ENCODE peak calls at places on chromosomes 6 and 20, in seven cellular contexts. One of them, this sample, is unnamed.

GRCh38 chr20:5848711-5849505 is 98.7 kb downstream of the SHLD1 start:
- DNase-seq in psoas muscle: no peak
- DNase-seq in right lobe of liver: no peak
- DNase-seq in right atrium auricular region: no peak
- DNase-seq in ascending aorta: no peak
- DNase-seq in pancreas: no peak
- DNase-seq in heart left ventricle: no peak
- DNase-seq in this sample: no peak

GRCh38 chr6:147615659-147616456 is 107.4 kb downstream of the SAMD5 start:
- DNase-seq in heart left ventricle: no peak
- DNase-seq in right lobe of liver: no peak
- DNase-seq in psoas muscle: no peak
- DNase-seq in right atrium auricular region: no peak
- DNase-seq in pancreas: no peak
- DNase-seq in ascending aorta: no peak
- DNase-seq in this sample: no peak

GRCh38 chr20:38219006-38219950 is 41.3 kb downstream of the KIAA1755 start:
- DNase-seq in pancreas: no peak
- DNase-seq in right atrium auricular region: no peak
- DNase-seq in psoas muscle: no peak
- DNase-seq in right lobe of liver: no peak
- DNase-seq in ascending aorta: no peak
- DNase-seq in heart left ventricle: peak; percentile 18
- DNase-seq in this sample: no peak

GRCh38 chr6:159217595-159218275 is 48.5 kb downstream of the FNDC1 start:
- DNase-seq in pancreas: peak; percentile 20
- DNase-seq in right atrium auricular region: no peak
- DNase-seq in ascending aorta: no peak
- DNase-seq in heart left ventricle: no peak
- DNase-seq in psoas muscle: no peak
- DNase-seq in right lobe of liver: peak; percentile 52
- DNase-seq in this sample: no peak

GRCh38 chr20:51022803-51023616 is at the start of gene KCNG1:
- DNase-seq in right atrium auricular region: no peak
- DNase-seq in pancreas: peak; percentile 66
- DNase-seq in ascending aorta: no peak
- DNase-seq in right lobe of liver: peak; percentile 82
- DNase-seq in heart left ventricle: peak; percentile 52
- DNase-seq in psoas muscle: peak; percentile 67
- DNase-seq in this sample: no peak

GRCh38 chr20:56783826-56784225 is 154.7 kb downstream of the TFAP2C start:
- DNase-seq in heart left ventricle: no peak
- DNase-seq in psoas muscle: no peak
- DNase-seq in right lobe of liver: no peak
- DNase-seq in right atrium auricular region: no peak
- DNase-seq in ascending aorta: no peak
- DNase-seq in pancreas: no peak
- DNase-seq in this sample: no peak

GRCh38 chr6:69719602-69720193 is 77.1 kb downstream of the LMBRD1 start:
- DNase-seq in pancreas: no peak
- DNase-seq in psoas muscle: no peak
- DNase-seq in ascending aorta: no peak
- DNase-seq in right lobe of liver: no peak
- DNase-seq in right atrium auricular region: no peak
- DNase-seq in heart left ventricle: no peak
- DNase-seq in this sample: no peak

GRCh38 chr6:136792066-136792944 is at the start of gene MAP3K5:
- DNase-seq in psoas muscle: peak; percentile 90
- DNase-seq in right lobe of liver: peak; percentile 90
- DNase-seq in pancreas: peak; percentile 88
- DNase-seq in right atrium auricular region: peak; percentile 77
- DNase-seq in heart left ventricle: peak; percentile 90
- DNase-seq in ascending aorta: peak; percentile 94
- DNase-seq in this sample: peak; percentile 93

GRCh38 chr20:57627972-57628650 is 7.9 kb upstream of the ZBP1 start:
- DNase-seq in ascending aorta: no peak
- DNase-seq in heart left ventricle: peak; percentile 66
- DNase-seq in right lobe of liver: no peak
- DNase-seq in right atrium auricular region: peak; percentile 60
- DNase-seq in pancreas: no peak
- DNase-seq in psoas muscle: no peak
- DNase-seq in this sample: peak; percentile 81

GRCh38 chr6:31785475-31785874 is 8.3 kb upstream of the VWA7 start:
- DNase-seq in psoas muscle: no peak
- DNase-seq in right lobe of liver: no peak
- DNase-seq in right atrium auricular region: no peak
- DNase-seq in heart left ventricle: no peak
- DNase-seq in pancreas: no peak
- DNase-seq in ascending aorta: no peak
- DNase-seq in this sample: no peak

GRCh38 chr20:57467742-57468141 is 57.2 kb downstream of the CTCFL start:
- DNase-seq in heart left ventricle: no peak
- DNase-seq in right lobe of liver: no peak
- DNase-seq in pancreas: no peak
- DNase-seq in right atrium auricular region: no peak
- DNase-seq in ascending aorta: no peak
- DNase-seq in psoas muscle: no peak
- DNase-seq in this sample: no peak

GRCh38 chr20:49571553-49571835 is 3.6 kb upstream of the PTGIS start:
- DNase-seq in right atrium auricular region: peak; percentile 51
- DNase-seq in right lobe of liver: no peak
- DNase-seq in psoas muscle: no peak
- DNase-seq in pancreas: no peak
- DNase-seq in ascending aorta: peak; percentile 59
- DNase-seq in heart left ventricle: no peak
- DNase-seq in this sample: no peak

GRCh38 chr20:45951925-45952834 is 17.7 kb downstream of the PCIF1 start:
- DNase-seq in ascending aorta: no peak
- DNase-seq in pancreas: no peak
- DNase-seq in psoas muscle: no peak
- DNase-seq in right lobe of liver: no peak
- DNase-seq in heart left ventricle: no peak
- DNase-seq in right atrium auricular region: no peak
- DNase-seq in this sample: no peak

GRCh38 chr6:82123632-82124031 is 123.9 kb downstream of the IBTK start:
- DNase-seq in pancreas: no peak
- DNase-seq in right lobe of liver: no peak
- DNase-seq in ascending aorta: no peak
- DNase-seq in psoas muscle: no peak
- DNase-seq in right atrium auricular region: no peak
- DNase-seq in heart left ventricle: no peak
- DNase-seq in this sample: no peak

GRCh38 chr6:157503018-157503747 is 122.2 kb downstream of the ZDHHC14 start:
- DNase-seq in pancreas: no peak
- DNase-seq in right atrium auricular region: no peak
- DNase-seq in psoas muscle: no peak
- DNase-seq in heart left ventricle: no peak
- DNase-seq in right lobe of liver: no peak
- DNase-seq in ascending aorta: no peak
- DNase-seq in this sample: no peak

GRCh38 chr20:48783533-48784272 is 44.1 kb downstream of the PREX1 start:
- DNase-seq in right lobe of liver: no peak
- DNase-seq in ascending aorta: no peak
- DNase-seq in pancreas: no peak
- DNase-seq in right atrium auricular region: no peak
- DNase-seq in psoas muscle: no peak
- DNase-seq in heart left ventricle: no peak
- DNase-seq in this sample: no peak

GRCh38 chr20:48919336-48919881 is 2.1 kb upstream of the ARFGEF2 start:
- DNase-seq in right atrium auricular region: no peak
- DNase-seq in psoas muscle: no peak
- DNase-seq in right lobe of liver: no peak
- DNase-seq in heart left ventricle: no peak
- DNase-seq in pancreas: no peak
- DNase-seq in ascending aorta: no peak
- DNase-seq in this sample: no peak

GRCh38 chr20:47108994-47109393 is 214.4 kb downstream of the EYA2 start:
- DNase-seq in ascending aorta: no peak
- DNase-seq in heart left ventricle: no peak
- DNase-seq in right atrium auricular region: no peak
- DNase-seq in psoas muscle: no peak
- DNase-seq in pancreas: no peak
- DNase-seq in right lobe of liver: no peak
- DNase-seq in this sample: no peak

GRCh38 chr6:36743538-36744441 is 46.2 kb downstream of the RAB44 start:
- DNase-seq in heart left ventricle: no peak
- DNase-seq in ascending aorta: no peak
- DNase-seq in psoas muscle: no peak
- DNase-seq in right atrium auricular region: no peak
- DNase-seq in right lobe of liver: no peak
- DNase-seq in pancreas: no peak
- DNase-seq in this sample: no peak

GRCh38 chr20:36398515-36398914 is 92.4 kb downstream of the DLGAP4 start:
- DNase-seq in heart left ventricle: no peak
- DNase-seq in right lobe of liver: no peak
- DNase-seq in right atrium auricular region: no peak
- DNase-seq in psoas muscle: no peak
- DNase-seq in pancreas: no peak
- DNase-seq in ascending aorta: no peak
- DNase-seq in this sample: no peak

GRCh38 chr6:131924881-131925474 is 26.2 kb downstream of the CCN2 start:
- DNase-seq in psoas muscle: no peak
- DNase-seq in pancreas: no peak
- DNase-seq in right lobe of liver: no peak
- DNase-seq in heart left ventricle: no peak
- DNase-seq in ascending aorta: no peak
- DNase-seq in right atrium auricular region: no peak
- DNase-seq in this sample: no peak

GRCh38 chr6:42742116-42742894 is 3.6 kb downstream of the TBCC start:
- DNase-seq in psoas muscle: no peak
- DNase-seq in right lobe of liver: no peak
- DNase-seq in heart left ventricle: no peak
- DNase-seq in pancreas: no peak
- DNase-seq in right atrium auricular region: no peak
- DNase-seq in ascending aorta: no peak
- DNase-seq in this sample: no peak

GRCh38 chr20:63876489-63877036 is 11.5 kb downstream of the TPD52L2 start:
- DNase-seq in pancreas: no peak
- DNase-seq in right lobe of liver: no peak
- DNase-seq in psoas muscle: no peak
- DNase-seq in heart left ventricle: no peak
- DNase-seq in ascending aorta: no peak
- DNase-seq in right atrium auricular region: no peak
- DNase-seq in this sample: no peak

GRCh38 chr20:2825770-2826169 is 9.6 kb downstream of the TMEM239 start:
- DNase-seq in pancreas: no peak
- DNase-seq in right lobe of liver: no peak
- DNase-seq in heart left ventricle: no peak
- DNase-seq in ascending aorta: no peak
- DNase-seq in right atrium auricular region: no peak
- DNase-seq in psoas muscle: no peak
- DNase-seq in this sample: no peak

GRCh38 chr6:45074423-45074822 is 253.7 kb upstream of the RUNX2 start:
- DNase-seq in ascending aorta: no peak
- DNase-seq in heart left ventricle: no peak
- DNase-seq in right lobe of liver: no peak
- DNase-seq in psoas muscle: no peak
- DNase-seq in right atrium auricular region: no peak
- DNase-seq in pancreas: no peak
- DNase-seq in this sample: no peak

GRCh38 chr6:515267-515666 is 123.7 kb downstream of the IRF4 start:
- DNase-seq in ascending aorta: no peak
- DNase-seq in right atrium auricular region: no peak
- DNase-seq in heart left ventricle: no peak
- DNase-seq in right lobe of liver: no peak
- DNase-seq in pancreas: no peak
- DNase-seq in psoas muscle: no peak
- DNase-seq in this sample: no peak
- H3K4me3 ChIP-seq in ascending aorta: no peak overlapping the region
- H3K4me3 ChIP-seq in right atrium auricular region: no peak overlapping the region
- H3K4me3 ChIP-seq in heart left ventricle: no peak overlapping the region
- H3K4me3 ChIP-seq in right lobe of liver: no peak overlapping the region
- H3K4me3 ChIP-seq in pancreas: no peak overlapping the region
- H3K4me3 ChIP-seq in psoas muscle: no peak overlapping the region
- H3K4me3 ChIP-seq in this sample: no peak overlapping the region

GRCh38 chr6:125818659-125819297 is 28.0 kb downstream of the NCOA7 start:
- DNase-seq in right lobe of liver: no peak
- DNase-seq in ascending aorta: no peak
- DNase-seq in heart left ventricle: no peak
- DNase-seq in psoas muscle: no peak
- DNase-seq in pancreas: no peak
- DNase-seq in right atrium auricular region: no peak
- DNase-seq in this sample: no peak
- H3K4me1 ChIP-seq in right lobe of liver: peaks cover 7% of the 10 kb centered on the region
- H3K4me1 ChIP-seq in ascending aorta: no peaks in the 10 kb centered on the region
- H3K4me1 ChIP-seq in heart left ventricle: peaks cover 53% of the 10 kb centered on the region
- H3K4me1 ChIP-seq in psoas muscle: no peaks in the 10 kb centered on the region
- H3K4me1 ChIP-seq in pancreas: peaks cover 83% of the 10 kb centered on the region
- H3K4me1 ChIP-seq in right atrium auricular region: peaks cover 49% of the 10 kb centered on the region
- H3K4me1 ChIP-seq in this sample: peaks cover 5% of the 10 kb centered on the region

DNA sequence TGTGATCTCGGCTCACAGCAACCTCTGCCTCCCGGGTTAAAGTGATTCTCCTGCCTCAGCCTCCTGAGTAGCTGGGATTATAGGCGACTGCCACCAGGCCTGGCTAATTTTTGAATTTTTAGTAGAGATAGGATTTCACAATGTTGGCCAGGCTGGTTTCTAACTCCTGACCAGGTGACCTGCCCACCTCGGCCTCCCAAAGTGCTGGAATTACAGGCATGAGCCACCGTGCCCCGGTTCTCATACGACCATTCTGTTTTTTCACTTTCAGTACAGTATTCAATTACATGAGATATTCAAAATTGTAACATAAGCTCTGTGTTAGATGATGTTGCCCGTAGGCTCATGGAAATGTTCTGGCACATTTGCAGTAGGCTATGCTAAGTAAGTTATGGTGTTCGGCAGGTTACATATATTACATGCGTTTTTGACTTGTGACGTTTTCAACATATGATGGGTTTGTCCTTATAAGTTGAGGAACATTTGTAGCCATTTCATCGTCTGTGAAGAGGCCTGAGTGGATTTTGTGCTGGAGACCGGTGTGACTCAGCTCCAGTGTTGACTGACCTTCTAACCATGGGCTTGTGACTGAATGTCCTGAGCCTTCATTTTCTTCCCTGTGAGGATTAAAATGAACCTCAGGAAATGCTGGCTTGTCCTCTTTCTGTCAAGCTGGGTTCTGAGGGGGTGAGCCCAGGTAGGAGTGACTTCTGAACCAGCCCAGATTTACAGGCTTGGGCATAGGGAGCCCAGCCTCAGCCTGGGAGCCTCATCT is 12.2 kb downstream of the PPARD start:
- DNase-seq in right atrium auricular region: no peak
- DNase-seq in right lobe of liver: no peak
- DNase-seq in pancreas: no peak
- DNase-seq in ascending aorta: no peak
- DNase-seq in heart left ventricle: no peak
- DNase-seq in psoas muscle: no peak
- DNase-seq in this sample: no peak
- H3K27ac ChIP-seq in right atrium auricular region: no peak overlapping the region
- H3K27ac ChIP-seq in right lobe of liver: no peak overlapping the region
- H3K27ac ChIP-seq in pancreas: no peak overlapping the region
- H3K27ac ChIP-seq in ascending aorta: no peak overlapping the region
- H3K27ac ChIP-seq in heart left ventricle: no peak overlapping the region
- H3K27ac ChIP-seq in psoas muscle: peak overlapping the region; percentile 75
- H3K27ac ChIP-seq in this sample: no peak overlapping the region

DNA sequence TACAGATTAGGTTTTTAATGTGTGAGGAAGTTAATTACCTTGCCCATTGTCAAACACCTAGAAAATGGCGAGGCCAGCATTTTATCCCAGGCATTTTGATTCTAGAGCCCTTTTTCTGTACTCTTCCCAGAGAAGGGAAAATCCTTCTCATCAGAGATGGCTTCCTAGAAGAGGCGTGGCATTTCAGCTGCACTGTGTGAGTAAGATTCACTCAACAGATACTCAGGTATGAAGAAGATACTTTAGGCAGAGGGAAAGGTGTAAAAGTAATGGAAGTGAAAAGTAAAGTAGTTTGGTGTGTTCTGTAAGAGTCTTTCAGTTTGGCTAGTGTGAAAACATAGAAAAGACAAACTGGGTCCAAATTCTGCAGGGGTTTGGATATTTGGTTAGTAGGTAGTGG is 113.8 kb downstream of the MAP3K4 start:
- DNase-seq in psoas muscle: no peak
- DNase-seq in ascending aorta: no peak
- DNase-seq in heart left ventricle: no peak
- DNase-seq in right lobe of liver: no peak
- DNase-seq in pancreas: no peak
- DNase-seq in right atrium auricular region: no peak
- DNase-seq in this sample: no peak
- H3K4me3 ChIP-seq in psoas muscle: no peak overlapping the region
- H3K4me3 ChIP-seq in ascending aorta: no peak overlapping the region
- H3K4me3 ChIP-seq in heart left ventricle: no peak overlapping the region
- H3K4me3 ChIP-seq in right lobe of liver: no peak overlapping the region
- H3K4me3 ChIP-seq in pancreas: no peak overlapping the region
- H3K4me3 ChIP-seq in right atrium auricular region: no peak overlapping the region
- H3K4me3 ChIP-seq in this sample: no peak overlapping the region